ENCODE peak calls at places on chromosomes 4 and X, in four cellular contexts. A, F, J and X are unnamed samples.

GRCh38 chr4:3440979-3441500 is 728 bp upstream of the HGFAC start:
- DNase-seq in A (no peak), F (no peak), J (no peak), X (no peak)

GRCh38 chr4:61770456-61770855 is 570.3 kb downstream of the ADGRL3 start:
- DNase-seq in F (no peak), J (no peak), A (no peak), X (no peak)

GRCh38 chr4:111031180-111031579 is 408.3 kb upstream of the PITX2 start:
- DNase-seq in F (no peak), A (peak), J (no peak), X (no peak)

GRCh38 chrX:39813631-39814246 is 284.0 kb downstream of the BCOR start:
- DNase-seq in J (no peak), A (peak), F (peak), X (no peak)

GRCh38 chr4:1476140-1476513 is 69.9 kb upstream of the NKX1-1 start:
- DNase-seq in J (no peak), A (no peak), F (no peak), X (no peak)

GRCh38 chr4:7013171-7013570 is 30.0 kb upstream of the TADA2B start:
- DNase-seq in J (no peak), F (peak), A (no peak), X (no peak)

GRCh38 chrX:144627947-144628346 is 619.4 kb upstream of the SPANXN1 start:
- DNase-seq in A (no peak), J (no peak), F (no peak), X (no peak)

GRCh38 chrX:23828894-23829293 is 45.9 kb downstream of the SAT1 start:
- DNase-seq in F (no peak), J (no peak), A (peak), X (no peak)

GRCh38 chr4:185202984-185203379 is 818 bp downstream of the CFAP97 start:
- DNase-seq in F (no peak), J (no peak), A (no peak), X (no peak)

GRCh38 chr4:113695328-113696169 is 66.0 kb downstream of the CAMK2D start:
- DNase-seq in A (peak), J (no peak), F (no peak), X (no peak)

GRCh38 chr4:112604590-112604989 is 32.1 kb downstream of the ZGRF1 start:
- DNase-seq in A (peak), J (peak), F (peak), X (peak)

GRCh38 chrX:109889289-109890006 is 113.5 kb upstream of the TMEM164 start:
- DNase-seq in J (no peak), A (peak), F (no peak), X (peak)

GRCh38 chr4:58688603-58689002 is 1578.4 kb upstream of the IGFBP7 start:
- DNase-seq in F (no peak), J (no peak), A (no peak), X (no peak)

GRCh38 chr4:99202094-99202493 is 17.0 kb downstream of the ADH6 start:
- DNase-seq in A (no peak), J (no peak), F (no peak), X (no peak)
- H3K9ac ChIP-seq in A (peak), J (no peak), F (no peak), X (no peak)

DNA sequence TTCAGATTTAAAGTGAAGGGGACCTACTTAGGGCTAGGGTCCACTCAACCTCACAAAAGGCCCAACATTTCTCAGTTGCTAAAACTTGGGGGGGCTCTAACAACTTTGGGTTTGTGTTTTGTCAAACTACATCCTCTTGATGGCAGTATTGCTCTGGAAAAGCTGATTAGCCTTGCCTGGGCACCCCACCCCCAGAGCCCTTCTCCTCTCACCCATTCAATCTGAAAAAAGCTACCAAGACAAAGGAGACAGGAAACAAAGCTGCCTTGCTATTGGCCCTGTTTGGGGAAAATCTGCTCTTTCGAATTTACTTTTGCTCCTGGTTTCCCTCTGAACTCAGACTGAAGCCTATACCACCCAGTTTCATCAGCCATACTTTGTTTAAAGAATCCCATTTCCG is 195.2 kb upstream of the STK26 start:
- DNase-seq in F (peak), J (peak), A (no peak), X (peak)
- TF ChIP-seq RCOR1 in F (no peak), J (no peak), A (no peak), X (no peak)

DNA sequence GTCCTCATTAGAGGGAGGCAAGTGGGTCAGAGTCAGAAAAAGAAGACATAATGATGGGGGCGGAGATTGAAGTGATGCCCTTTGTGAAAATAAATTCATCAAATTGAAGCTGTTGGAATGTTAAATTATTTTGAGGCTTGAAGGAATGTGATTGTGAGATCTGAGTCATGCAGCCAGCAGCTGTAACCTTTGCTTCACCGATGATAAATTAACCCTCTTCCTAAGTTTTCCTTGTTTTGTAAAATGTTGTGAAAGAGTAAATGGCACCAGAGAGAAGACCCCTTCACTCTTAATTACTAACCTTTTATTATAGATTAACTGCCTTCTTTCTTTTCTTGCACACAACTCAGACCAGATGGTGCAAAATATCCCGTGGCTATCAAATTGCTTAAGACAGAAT is 47.7 kb upstream of the FAM9A start:
- DNase-seq in A (peak), J (no peak), F (no peak), X (no peak)
- H3K9ac ChIP-seq in A (no peak), J (no peak), F (no peak), X (no peak)

GRCh38 chr4:105631818-105632400 is 76.6 kb downstream of the INTS12 start:
- DNase-seq in A (no peak), J (no peak), F (no peak), X (no peak)
- TF ChIP-seq RCOR1 in A (no peak), J (no peak), F (no peak), X (no peak)

GRCh38 chr4:140752669-140753068 is 3.5 kb downstream of the TBC1D9 start:
- DNase-seq in J (no peak), F (no peak), A (no peak), X (no peak)

GRCh38 chr4:140756292-140757219 is at the start of gene TBC1D9:
- DNase-seq in F (peak), J (no peak), A (peak), X (peak)

GRCh38 chr4:140757220-140757607 is 1.0 kb upstream of the TBC1D9 start:
- DNase-seq in J (no peak), F (peak), A (no peak), X (no peak)

GRCh38 chr4:140754918-140755810 is 1.0 kb downstream of the TBC1D9 start:
- DNase-seq in A (no peak), J (no peak), F (no peak), X (no peak)

GRCh38 chr4:140755811-140756291 is 334 bp downstream of the TBC1D9 start:
- DNase-seq in A (peak), J (no peak), F (peak), X (no peak)
- H3K9ac ChIP-seq in A (peak), J (no peak), F (peak), X (peak)

DNA sequence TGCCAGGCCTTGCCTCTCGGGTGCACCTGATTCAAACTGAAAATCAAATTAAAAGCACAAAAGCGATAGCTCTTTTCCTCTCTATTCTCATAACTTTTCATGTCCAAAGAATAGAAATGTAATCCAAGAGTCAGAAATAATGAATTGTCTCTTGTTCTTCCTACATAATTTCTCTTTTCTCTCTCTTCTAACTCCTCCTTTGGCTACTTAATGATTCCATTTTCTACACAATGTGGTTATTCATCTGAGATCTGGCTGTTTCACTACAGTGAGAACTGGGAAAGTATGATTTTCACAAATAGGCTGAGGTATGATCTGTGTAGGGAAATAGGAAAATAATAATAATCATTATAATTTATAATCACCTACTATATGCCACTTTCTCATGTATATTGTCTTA is 703.5 kb downstream of the PDHA2 start:
- DNase-seq in F (no peak), A (no peak), J (no peak), X (no peak)
- TF ChIP-seq RCOR1 in F (no peak), A (no peak), J (no peak), X (no peak)

DNA sequence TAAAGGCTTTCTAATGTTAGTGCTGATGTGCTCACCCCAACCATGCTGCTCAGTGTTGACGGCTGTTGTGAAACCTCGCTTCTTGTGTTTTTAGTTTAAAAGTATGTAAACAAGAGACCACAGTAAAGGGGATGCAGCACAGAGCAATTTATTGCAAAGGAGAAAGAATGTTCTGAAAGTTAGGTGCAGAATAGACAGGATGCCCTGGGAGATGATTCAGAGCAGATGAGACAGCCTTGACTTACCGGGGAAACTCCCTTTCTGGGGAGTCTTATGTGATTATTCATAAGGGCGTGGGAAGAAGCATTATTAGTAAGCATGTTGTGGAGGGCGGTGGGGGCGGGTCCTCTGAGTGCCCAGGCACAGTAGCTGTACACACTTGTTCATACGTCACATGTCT is 47.7 kb downstream of the EVC start:
- DNase-seq in A (peak), F (no peak), J (no peak), X (peak)
- H3K9ac ChIP-seq in A (peak), F (peak), J (no peak), X (no peak)

DNA sequence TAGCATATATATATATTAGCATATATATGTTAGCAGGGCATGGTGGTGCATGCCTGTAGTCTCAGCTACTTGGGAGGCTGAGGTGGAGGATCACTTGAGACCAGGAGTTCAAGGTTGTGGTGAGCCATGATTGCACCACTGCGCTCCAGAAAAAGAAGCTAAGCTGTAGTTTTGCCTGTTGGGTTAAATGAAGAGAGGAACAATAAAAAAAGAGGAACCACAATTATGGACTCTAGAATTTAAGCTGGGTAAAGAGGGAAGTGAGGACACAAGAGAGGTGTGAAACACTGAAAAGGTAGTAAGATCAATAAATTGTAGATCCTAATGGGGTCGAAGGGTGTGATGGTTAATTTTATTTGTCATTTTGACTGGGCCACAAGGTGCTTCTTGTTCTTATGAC is 40.5 kb upstream of the HSD17B10 start:
- DNase-seq in F (no peak), J (no peak), A (no peak), X (no peak)
- TF ChIP-seq RCOR1 in F (no peak), J (no peak), A (no peak), X (no peak)